ENCODE peak calls at places on chromosomes 1 and 21, in seven cellular contexts. K, E, N, Z, Q, B and L are unnamed samples.

GRCh38 chr21:45535341-45536081 is 6.7 kb downstream of the SLC19A1 start:
- DNase-seq in N (no peak), Q (peak), E (peak), K (no peak), Z (no peak), B (peak), L (no peak)

GRCh38 chr1:10074059-10074854 is 41.5 kb downstream of the UBE4B start:
- DNase-seq in N (peak), B (peak), Q (peak), K (peak), Z (no peak), E (no peak), L (peak)

GRCh38 chr1:57341721-57342120 is 82.1 kb downstream of the DAB1 start:
- DNase-seq in K (no peak), B (no peak), Q (no peak), Z (no peak), E (no peak), N (no peak), L (no peak)

GRCh38 chr1:26289158-26290059 is 9.5 kb downstream of the SH3BGRL3 start:
- DNase-seq in Z (no peak), B (peak), K (no peak), E (no peak), Q (peak), N (no peak), L (no peak)

GRCh38 chr1:11838349-11839272 is 9.0 kb downstream of the NPPA start:
- DNase-seq in B (peak), E (peak), Z (peak), K (peak), Q (peak), N (peak), L (no peak)

GRCh38 chr1:72366473-72366872 is 84.1 kb upstream of the NEGR1 start:
- DNase-seq in Z (no peak), B (peak), K (no peak), E (no peak), Q (peak), N (no peak), L (no peak)

GRCh38 chr1:3051270-3052268 is 17.4 kb upstream of the PRDM16 start:
- DNase-seq in B (no peak), K (no peak), Z (no peak), N (no peak), E (no peak), Q (no peak), L (no peak)

GRCh38 chr1:236140705-236141446 is 1.5 kb upstream of the GPR137B start:
- DNase-seq in Z (no peak), Q (no peak), E (no peak), B (no peak), N (no peak), K (no peak), L (no peak)

GRCh38 chr1:4692437-4692836 is 38.0 kb downstream of the AJAP1 start:
- DNase-seq in K (no peak), Q (no peak), E (no peak), N (no peak), B (no peak), Z (no peak), L (no peak)

GRCh38 chr1:172320723-172321122 is 99.8 kb upstream of the C1orf105 start:
- DNase-seq in B (no peak), Q (no peak), Z (no peak), N (no peak), K (no peak), E (no peak), L (no peak)

GRCh38 chr1:75174031-75174760 is 40.0 kb downstream of the LHX8 start:
- DNase-seq in N (no peak), B (peak), Q (no peak), E (no peak), Z (no peak), K (no peak), L (no peak)

GRCh38 chr1:154371436-154371835 is 33.7 kb upstream of the IL6R start:
- DNase-seq in K (no peak), Q (no peak), N (no peak), Z (no peak), E (no peak), B (no peak), L (no peak)

GRCh38 chr21:42423685-42424084 is 20.0 kb downstream of the UBASH3A start:
- DNase-seq in B (no peak), Q (no peak), N (no peak), E (no peak), Z (no peak), K (no peak), L (no peak)